ENCODE peak calls at places on chromosomes 1 and 21, in eight cellular contexts. L is bronchial epithelial cell; Z is lower leg skin; S is adipocyte; O is cardiac fibroblast; W is breast epithelium; V is CD4-positive, alpha-beta memory T cell; R is left ventricle myocardium inferior. I is an unnamed sample.
A peak's percentile ranks its signal among the peaks of the same experiment; 100 is the strongest.

GRCh38 chr1:113912594-113913311 is 7.6 kb downstream of the DCLRE1B start:
- DNase-seq in S (peak; percentile 34), O (peak; percentile 94), L (no peak), W (no peak), V (no peak), Z (no peak), R (peak; percentile 43), I (peak; percentile 93)

GRCh38 chr1:156581661-156582387 is 2.3 kb downstream of the TTC24 start:
- DNase-seq in S (no peak), W (no peak), O (no peak), Z (no peak), V (no peak), L (no peak), R (no peak), I (no peak)

GRCh38 chr1:205805082-205805711 is 7.8 kb downstream of the SLC41A1 start:
- DNase-seq in W (peak; percentile 63), L (peak; percentile 60), V (no peak), Z (no peak), R (no peak), O (peak; percentile 12), S (peak; percentile 23), I (no peak)

GRCh38 chr1:4594286-4594991 is 60.0 kb upstream of the AJAP1 start:
- DNase-seq in Z (peak; percentile 80), L (no peak), O (no peak), W (no peak), V (no peak), R (no peak), S (no peak), I (no peak)

GRCh38 chr1:230730979-230731378 is 16.2 kb upstream of the CAPN9 start:
- DNase-seq in O (no peak), R (no peak), Z (no peak), V (no peak), W (no peak), L (no peak), S (no peak), I (no peak)

GRCh38 chr1:101613549-101613948 is 376.7 kb downstream of the S1PR1 start:
- DNase-seq in R (no peak), S (no peak), W (no peak), Z (no peak), O (no peak), V (no peak), L (peak; percentile 17), I (no peak)

GRCh38 chr1:1892079-1892762 is 1.3 kb upstream of the GNB1 start:
- DNase-seq in R (no peak), S (no peak), V (no peak), Z (no peak), W (no peak), L (peak; percentile 73), O (no peak), I (peak; percentile 20)

GRCh38 chr1:162688521-162688920 is 56.3 kb downstream of the DDR2 start:
- DNase-seq in S (no peak), O (peak; percentile 41), W (no peak), L (no peak), R (no peak), Z (no peak), V (no peak), I (no peak)

DNA sequence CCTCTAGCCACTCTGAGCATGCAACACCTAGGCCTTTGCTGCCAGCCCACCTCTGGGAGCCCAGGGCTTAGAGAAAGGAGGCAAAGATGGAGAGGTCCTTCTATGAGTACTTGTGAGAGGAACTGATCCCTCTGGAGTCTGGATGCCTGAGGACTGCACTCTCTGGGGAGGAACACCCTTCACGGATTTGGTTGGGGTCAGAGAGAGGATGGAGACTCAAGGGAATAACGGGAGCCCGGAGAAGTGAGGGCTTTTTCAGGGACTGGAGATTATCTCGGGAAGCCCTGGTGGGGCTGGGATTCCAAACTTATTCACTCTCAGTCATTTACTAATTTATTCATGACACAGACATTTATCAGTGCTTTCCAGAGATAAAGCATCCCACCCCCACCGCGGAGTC is 438 bp upstream of the C1orf232 start:
- DNase-seq in L (no peak), W (no peak), O (no peak), V (no peak), Z (no peak), R (no peak), S (no peak), I (no peak)
- H3K4me3 ChIP-seq in L (no peak overlapping the region), W (peak overlapping the region; percentile 89), O (peak overlapping the region; percentile 78), V (no peak overlapping the region), Z (no peak overlapping the region), R (peak overlapping the region; percentile 94), S (peak overlapping the region; percentile 89), I (peak overlapping the region; percentile 83)

DNA sequence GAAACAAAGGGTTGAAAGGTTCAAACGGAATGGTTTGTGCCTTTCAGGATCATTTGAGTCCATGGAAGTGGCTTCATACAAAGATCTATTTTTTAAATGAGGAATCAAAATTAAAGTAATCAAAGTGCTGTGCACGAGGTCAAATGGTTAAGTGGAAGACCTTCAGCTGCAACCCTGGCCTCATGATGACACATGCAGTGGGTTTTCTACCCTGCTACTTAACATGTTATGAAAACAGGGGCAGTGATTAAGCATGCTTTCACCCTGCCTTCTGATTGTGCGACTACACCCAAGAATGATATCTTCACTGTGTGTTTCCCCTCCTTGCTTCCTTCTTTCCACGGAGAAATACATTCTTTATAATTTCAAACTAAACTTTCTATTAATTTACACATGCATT is 604.2 kb downstream of the LRRIQ3 start:
- DNase-seq in R (no peak), V (no peak), L (peak; percentile 86), O (no peak), S (no peak), W (no peak), Z (no peak), I (no peak)
- H3K4me3 ChIP-seq in R (no peak overlapping the region), V (no peak overlapping the region), L (no peak overlapping the region), O (no peak overlapping the region), S (no peak overlapping the region), W (no peak overlapping the region), Z (no peak overlapping the region), I (no peak overlapping the region)

GRCh38 chr21:43619344-43619743 is 39.9 kb downstream of the HSF2BP start:
- DNase-seq in V (no peak), L (no peak), O (no peak), Z (no peak), W (no peak), S (no peak), R (no peak), I (no peak)
- H3K4me3 ChIP-seq in V (no peak overlapping the region), L (no peak overlapping the region), O (no peak overlapping the region), Z (no peak overlapping the region), W (no peak overlapping the region), S (no peak overlapping the region), R (no peak overlapping the region), I (no peak overlapping the region)

GRCh38 chr1:50420283-50420682 is 3.0 kb downstream of the DMRTA2 start:
- DNase-seq in L (no peak), Z (no peak), O (no peak), R (no peak), W (no peak), V (no peak), S (no peak), I (no peak)

GRCh38 chr1:50420689-50421365 is 2.4 kb downstream of the DMRTA2 start:
- DNase-seq in R (no peak), W (no peak), L (no peak), S (no peak), V (no peak), O (no peak), Z (no peak), I (no peak)

GRCh38 chr1:50421768-50422674 is 1.2 kb downstream of the DMRTA2 start:
- DNase-seq in Z (no peak), W (no peak), O (no peak), L (no peak), V (no peak), S (no peak), R (no peak), I (no peak)

GRCh38 chr1:50422675-50422945 is 633 bp downstream of the DMRTA2 start:
- DNase-seq in O (no peak), L (no peak), S (no peak), Z (no peak), V (no peak), R (no peak), W (no peak), I (no peak)

DNA sequence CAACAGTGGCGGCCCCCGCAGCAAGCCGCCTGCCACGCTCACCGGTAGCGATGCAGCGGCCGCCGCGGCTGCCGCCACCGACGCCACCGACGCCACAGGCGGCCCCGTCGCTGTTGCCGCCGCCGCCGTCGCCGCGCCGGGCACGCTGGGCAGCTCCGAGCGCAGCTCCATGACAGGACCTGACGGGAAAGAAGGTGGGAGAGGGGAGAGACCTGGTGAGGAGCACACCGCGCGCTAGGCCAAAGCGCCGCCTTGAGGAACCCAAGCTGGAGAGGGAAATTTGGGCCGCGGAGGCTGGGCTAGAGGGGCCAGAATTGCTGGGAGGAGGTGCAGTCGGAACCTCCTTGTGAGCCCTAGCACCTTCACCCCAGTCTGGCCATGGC is 1.9 kb downstream of the DMRTA2 start:
- DNase-seq in R (no peak), V (no peak), W (no peak), L (no peak), S (no peak), Z (no peak), O (no peak), I (no peak)
- H3K4me3 ChIP-seq in R (peak overlapping the region; percentile 29), V (no peak overlapping the region), W (no peak overlapping the region), L (no peak overlapping the region), S (no peak overlapping the region), Z (no peak overlapping the region), O (no peak overlapping the region), I (no peak overlapping the region)

GRCh38 chr1:91065337-91065736 is 43.5 kb upstream of the ZNF644 start:
- DNase-seq in W (no peak), Z (no peak), V (no peak), O (no peak), L (no peak), R (no peak), S (no peak), I (no peak)

GRCh38 chr1:91070274-91070673 is 48.4 kb upstream of the ZNF644 start:
- DNase-seq in W (no peak), R (no peak), V (no peak), L (no peak), O (no peak), Z (no peak), S (no peak), I (no peak)

GRCh38 chr1:91071838-91072237 is 50.0 kb upstream of the ZNF644 start:
- DNase-seq in S (no peak), W (no peak), R (no peak), V (no peak), O (no peak), L (no peak), Z (no peak), I (no peak)

GRCh38 chr1:91066545-91066944 is 44.7 kb upstream of the ZNF644 start:
- DNase-seq in V (no peak), Z (no peak), L (no peak), O (no peak), W (no peak), R (no peak), S (no peak), I (no peak)
- H3K4me3 ChIP-seq in V (no peak overlapping the region), Z (no peak overlapping the region), L (no peak overlapping the region), O (no peak overlapping the region), W (no peak overlapping the region), R (no peak overlapping the region), S (no peak overlapping the region), I (no peak overlapping the region)